ENCODE peak calls at places on chromosomes 7 and 10, in four cellular contexts. G is H1, C is HepG2, R is GM12878. S is an unnamed sample. For H3K9me3, the result is how much of the 10 kb centered on the place peaks cover.

GRCh38 chr7:133750287-133750686 is 376.9 kb upstream of the LRGUK start:
- DNase-seq in G (no peak), R (no peak), C (no peak), S (peak)

GRCh38 chr7:46424934-46425333 is 503.9 kb upstream of the IGFBP3 start:
- DNase-seq in G (no peak), C (no peak), R (no peak), S (no peak)

GRCh38 chr7:111987115-111987826 is 218.9 kb downstream of the DOCK4 start:
- DNase-seq in G (no peak), C (no peak), R (no peak), S (no peak)

GRCh38 chr10:89047397-89047796 is 56.8 kb downstream of the FAS start:
- DNase-seq in C (no peak), G (no peak), R (no peak), S (no peak)

GRCh38 chr10:113000876-113001598 is 51.0 kb downstream of the TCF7L2 start:
- DNase-seq in R (no peak), C (no peak), G (no peak), S (no peak)

GRCh38 chr10:84762754-84763394 is 434.5 kb downstream of the CCSER2 start:
- DNase-seq in G (no peak), R (no peak), C (no peak), S (peak)

GRCh38 chr7:7516662-7517061 is 19.0 kb downstream of the COL28A1 start:
- DNase-seq in C (peak), G (no peak), R (no peak), S (no peak)

GRCh38 chr10:90373911-90374310 is 483.9 kb downstream of the HTR7 start:
- DNase-seq in G (no peak), C (no peak), R (no peak), S (no peak)

GRCh38 chr7:155340721-155341120 is 43.0 kb downstream of the INSIG1 start:
- DNase-seq in C (no peak), R (no peak), G (no peak), S (no peak)

DNA sequence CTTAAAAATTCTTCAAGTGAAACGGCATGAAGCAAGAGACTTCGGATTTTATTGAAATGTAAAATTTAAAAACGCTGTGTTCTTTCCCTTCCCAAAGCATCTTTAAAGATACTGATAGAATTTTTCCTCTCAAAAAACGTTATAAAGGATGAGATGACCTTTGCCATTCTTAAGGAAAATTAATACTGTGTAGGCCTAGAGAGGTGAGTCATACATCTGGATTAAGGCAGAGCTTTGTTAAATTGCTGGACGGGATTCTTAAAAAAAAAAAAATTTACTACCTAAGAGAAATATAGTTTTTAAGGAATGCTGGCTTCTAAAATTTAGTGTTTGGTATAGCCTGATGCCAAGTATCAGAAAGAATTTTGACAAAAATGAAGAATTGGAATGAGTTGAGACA is 6.3 kb upstream of the HBP1 start:
- DNase-seq in R (no peak), G (no peak), C (no peak), S (no peak)
- TF ChIP-seq SUZ12 in R (no peak), G (no peak), C (no peak), S (no peak)

GRCh38 chr10:77467422-77467963 is 170.1 kb downstream of the KCNMA1 start:
- DNase-seq in R (no peak), C (no peak), G (no peak), S (no peak)
- TF ChIP-seq YY1 in R (no peak), C (no peak), G (no peak), S (no peak)

GRCh38 chr10:133107442-133107841 is 19.7 kb downstream of the ADGRA1 start:
- DNase-seq in R (no peak), G (no peak), C (no peak), S (no peak)

GRCh38 chr10:133109736-133110532 is 22.2 kb downstream of the ADGRA1 start:
- DNase-seq in C (no peak), R (no peak), G (no peak), S (no peak)

GRCh38 chr10:133113847-133114246 is 26.1 kb downstream of the ADGRA1 start:
- DNase-seq in C (no peak), R (no peak), G (no peak), S (no peak)

GRCh38 chr10:133113146-133113830 is 25.6 kb downstream of the ADGRA1 start:
- DNase-seq in G (no peak), R (no peak), C (no peak), S (no peak)

DNA sequence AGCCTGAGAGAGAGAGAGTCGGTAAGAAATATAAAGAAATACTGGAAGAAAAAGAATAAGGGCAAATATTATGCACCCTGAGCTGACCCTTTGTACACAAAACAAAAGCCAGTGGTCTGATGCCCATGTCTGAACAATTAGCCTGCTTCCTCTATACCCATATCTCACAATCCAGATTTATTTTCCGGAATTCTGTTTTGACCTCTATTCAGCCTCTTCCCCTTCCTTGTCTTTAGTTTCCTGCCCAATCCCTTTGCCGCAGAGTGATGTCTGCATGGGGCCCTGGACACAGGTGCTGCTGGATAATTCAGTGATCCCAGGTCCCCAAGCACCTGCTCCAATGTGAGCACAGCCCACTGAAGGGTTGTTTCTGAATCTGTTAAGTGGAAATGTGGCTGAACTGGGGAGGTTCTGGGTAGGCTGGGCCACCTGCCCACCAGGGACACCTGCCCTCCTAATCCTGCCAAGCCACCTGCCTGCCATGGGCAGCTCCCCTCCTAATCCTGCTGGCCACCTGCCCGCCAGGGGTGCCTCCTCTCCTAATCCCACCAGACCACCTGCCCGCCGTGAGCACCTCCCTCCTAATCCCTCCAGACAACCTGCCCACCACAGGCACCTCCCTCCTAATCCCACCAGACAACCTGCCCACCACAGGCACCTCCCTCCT is 23.0 kb downstream of the ADGRA1 start:
- DNase-seq in C (no peak), G (no peak), R (no peak), S (no peak)
- H3K9me3 ChIP-seq in C (under half), G (under half), R (under half), S (under half)

DNA sequence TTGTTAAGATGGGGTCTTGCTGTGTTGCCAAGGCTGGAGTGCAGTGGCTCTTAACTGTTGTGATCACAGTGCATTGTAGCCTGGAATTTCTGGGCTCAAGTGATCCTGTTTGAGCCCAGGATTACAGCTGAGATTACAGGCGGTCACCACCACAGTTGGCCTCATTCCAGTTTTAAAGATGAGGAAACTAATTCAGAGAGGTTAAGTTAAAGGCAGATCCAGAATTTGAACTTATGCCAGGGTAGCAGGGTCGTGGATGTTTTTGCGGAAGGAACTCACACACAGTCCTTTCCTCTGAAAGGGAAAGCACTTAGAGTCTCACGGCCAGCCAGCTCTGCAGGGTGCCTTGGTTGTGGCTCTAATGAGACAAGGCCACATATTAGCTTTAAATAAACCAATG is 84.7 kb downstream of the MMRN2 start:
- DNase-seq in C (no peak), R (no peak), G (no peak), S (no peak)
- TF ChIP-seq SUZ12 in C (no peak), R (no peak), G (no peak), S (no peak)

GRCh38 chr10:94344522-94345122 is 18.1 kb downstream of the NOC3L start:
- DNase-seq in R (peak), C (no peak), G (no peak), S (no peak)

GRCh38 chr10:94343159-94343558 is 19.6 kb downstream of the NOC3L start:
- DNase-seq in C (no peak), G (no peak), R (no peak), S (no peak)
- TF ChIP-seq YY1 in C (no peak), G (no peak), R (no peak), S (no peak)

GRCh38 chr7:57381581-57381980 is 68.4 kb upstream of the ZNF716 start:
- DNase-seq in G (no peak), C (no peak), R (no peak), S (no peak)
- H3K9me3 ChIP-seq in G (half or more), C (half or more), R (under half), S (under half)

GRCh38 chr7:129724796-129725195 is 113.3 kb downstream of the NRF1 start:
- DNase-seq in C (no peak), G (no peak), R (no peak), S (no peak)

GRCh38 chr7:129719980-129720732 is 108.6 kb downstream of the NRF1 start:
- DNase-seq in R (no peak), C (peak), G (no peak), S (no peak)

DNA sequence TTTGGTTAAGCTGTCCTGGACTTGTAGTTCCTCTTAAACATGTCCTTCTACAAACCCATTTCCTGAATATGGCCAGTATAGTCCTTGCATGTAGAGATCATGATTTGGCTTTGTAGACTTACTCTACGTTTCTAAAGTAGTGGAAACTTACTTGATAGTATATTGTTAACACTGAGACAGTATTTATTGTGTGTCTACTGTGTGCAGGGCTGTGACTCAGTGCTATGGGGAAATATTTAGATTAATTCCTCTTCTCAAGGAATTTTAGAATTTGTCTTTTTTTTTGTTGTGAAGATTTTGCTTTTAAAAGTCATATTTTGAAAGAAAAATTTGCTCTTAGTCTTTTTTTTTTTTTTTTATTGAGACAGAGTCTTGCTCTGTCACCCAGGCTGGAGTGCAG is 109.6 kb downstream of the NRF1 start:
- DNase-seq in R (no peak), C (no peak), G (no peak), S (no peak)
- TF ChIP-seq SUZ12 in R (no peak), C (no peak), G (no peak), S (no peak)

GRCh38 chr10:74018241-74018640 is 20.3 kb downstream of the VCL start:
- DNase-seq in C (peak), R (no peak), G (no peak), S (no peak)
- TF ChIP-seq YY1 in C (no peak), R (no peak), G (no peak), S (no peak)

S was measured in NT2/D1.